ENCODE peak calls at places on chromosomes 3 and 15, in six cellular contexts. V, E, A, P, K and Q are unnamed samples. For H3K4me1, the result is how much of the 10 kb centered on the place peaks cover.

GRCh38 chr15:89814112-89814742 is 425 bp downstream of the ANPEP start:
- DNase-seq in V (no peak), E (no peak), A (peak), P (no peak), K (peak), Q (no peak)

GRCh38 chr15:57395292-57395691 is 19.0 kb downstream of the CGNL1 start:
- DNase-seq in V (no peak), E (peak), A (no peak), P (no peak), K (peak), Q (peak)

GRCh38 chr15:74830868-74831267 is 4.4 kb downstream of the CPLX3 start:
- DNase-seq in V (no peak), E (no peak), A (no peak), P (no peak), K (no peak), Q (no peak)

GRCh38 chr15:85499498-85499897 is 119.1 kb downstream of the AKAP13 start:
- DNase-seq in V (no peak), E (peak), A (no peak), P (no peak), K (no peak), Q (no peak)

GRCh38 chr3:15287565-15288330 is 44.6 kb downstream of the SH3BP5 start:
- DNase-seq in V (no peak), E (peak), A (no peak), P (no peak), K (peak), Q (peak)

GRCh38 chr3:183554377-183554776 is 1.1 kb downstream of the KLHL6 start:
- DNase-seq in V (no peak), E (no peak), A (no peak), P (no peak), K (no peak), Q (no peak)

GRCh38 chr3:59081071-59081470 is 31.2 kb upstream of the CFAP20DC start:
- DNase-seq in V (no peak), E (no peak), A (no peak), P (no peak), K (no peak), Q (peak)

GRCh38 chr3:122745365-122746021 is 48.1 kb downstream of the HSPBAP1 start:
- DNase-seq in V (no peak), E (peak), A (no peak), P (no peak), K (peak), Q (peak)

GRCh38 chr15:83170474-83171165 is 37.0 kb downstream of the HDGFL3 start:
- DNase-seq in V (no peak), E (peak), A (no peak), P (no peak), K (peak), Q (no peak)

GRCh38 chr3:100072328-100073048 is 41.8 kb downstream of the FILIP1L start:
- DNase-seq in V (no peak), E (no peak), A (no peak), P (no peak), K (peak), Q (no peak)

GRCh38 chr3:158709666-158710083 is 22.6 kb downstream of the RARRES1 start:
- DNase-seq in V (no peak), E (peak), A (no peak), P (no peak), K (peak), Q (peak)

GRCh38 chr15:98901438-98901837 is 106.2 kb downstream of the PGPEP1L start:
- DNase-seq in V (no peak), E (no peak), A (no peak), P (no peak), K (peak), Q (peak)

GRCh38 chr3:61570813-61571212 is 9.4 kb downstream of the PTPRG start:
- DNase-seq in V (no peak), E (no peak), A (no peak), P (no peak), K (no peak), Q (no peak)

GRCh38 chr3:62134061-62134496 is 239.3 kb downstream of the FEZF2 start:
- DNase-seq in V (no peak), E (peak), A (no peak), P (no peak), K (no peak), Q (no peak)

GRCh38 chr15:41043276-41043675 is 72.8 kb downstream of the INO80 start:
- DNase-seq in V (no peak), E (peak), A (no peak), P (no peak), K (peak), Q (peak)

GRCh38 chr3:197670361-197670760 is 66.3 kb downstream of the RUBCN start:
- DNase-seq in V (no peak), E (no peak), A (no peak), P (no peak), K (no peak), Q (no peak)

GRCh38 chr15:79170256-79170664 is 79.7 kb upstream of the RASGRF1 start:
- DNase-seq in V (no peak), E (no peak), A (no peak), P (no peak), K (peak), Q (peak)

GRCh38 chr15:75727031-75727531 is 14.4 kb upstream of the CSPG4 start:
- DNase-seq in V (no peak), E (no peak), A (no peak), P (no peak), K (no peak), Q (no peak)

GRCh38 chr15:79682851-79683288 is 213.9 kb downstream of the MTHFS start:
- DNase-seq in V (no peak), E (peak), A (no peak), P (no peak), K (no peak), Q (no peak)

GRCh38 chr3:128395500-128396125 is 71.1 kb downstream of the DNAJB8 start:
- DNase-seq in V (no peak), E (peak), A (no peak), P (no peak), K (no peak), Q (no peak)

GRCh38 chr15:52559583-52559982 is 9.2 kb downstream of the ARPP19 start:
- DNase-seq in V (no peak), E (peak), A (no peak), P (no peak), K (no peak), Q (no peak)

GRCh38 chr15:70032509-70032908 is 65.2 kb downstream of the TLE3 start:
- DNase-seq in V (no peak), E (no peak), A (no peak), P (no peak), K (no peak), Q (no peak)

GRCh38 chr3:88180398-88180999 is 30.7 kb downstream of the C3orf38 start:
- DNase-seq in V (no peak), E (peak), A (no peak), P (no peak), K (peak), Q (peak)

GRCh38 chr15:85318048-85318731 is 62.2 kb upstream of the AKAP13 start:
- DNase-seq in V (no peak), E (peak), A (no peak), P (peak), K (peak), Q (no peak)

GRCh38 chr3:148221303-148221702 is 476.4 kb upstream of the AGTR1 start:
- DNase-seq in V (no peak), E (no peak), A (no peak), P (no peak), K (no peak), Q (no peak)

GRCh38 chr3:114900908-114901307 is 246.2 kb downstream of the ZBTB20 start:
- DNase-seq in V (no peak), E (no peak), A (no peak), P (no peak), K (no peak), Q (no peak)

GRCh38 chr3:76753599-76753998 is 286.3 kb upstream of the ROBO2 start:
- DNase-seq in V (no peak), E (peak), A (no peak), P (no peak), K (peak), Q (no peak)

GRCh38 chr3:184564685-184565385 is 3.2 kb downstream of the EPHB3 start:
- DNase-seq in V (no peak), E (no peak), A (no peak), P (no peak), K (no peak), Q (no peak)

GRCh38 chr3:133943639-133944131 is 48.0 kb upstream of the RAB6B start:
- DNase-seq in V (no peak), E (peak), A (peak), P (no peak), K (peak), Q (peak)

GRCh38 chr3:53185761-53186465 is 24.9 kb downstream of the PRKCD start:
- DNase-seq in V (no peak), E (no peak), A (no peak), P (no peak), K (no peak), Q (no peak)

GRCh38 chr15:74201656-74202420 is 749 bp downstream of the STRA6 start:
- DNase-seq in V (no peak), E (no peak), A (no peak), P (no peak), K (peak), Q (peak)

GRCh38 chr3:122025296-122025695 is 3.2 kb upstream of the ILDR1 start:
- DNase-seq in V (no peak), E (no peak), A (no peak), P (no peak), K (no peak), Q (no peak)

GRCh38 chr3:130259170-130259874 is 86.2 kb upstream of the COL6A5 start:
- DNase-seq in V (no peak), E (no peak), A (no peak), P (no peak), K (no peak), Q (no peak)

GRCh38 chr3:56909349-56909748 is 107.6 kb upstream of the ARHGEF3 start:
- DNase-seq in V (no peak), E (no peak), A (no peak), P (no peak), K (no peak), Q (no peak)
- H3K4me1 ChIP-seq in V (under half), E (under half), A (under half), P (under half), K (under half), Q (under half)

DNA sequence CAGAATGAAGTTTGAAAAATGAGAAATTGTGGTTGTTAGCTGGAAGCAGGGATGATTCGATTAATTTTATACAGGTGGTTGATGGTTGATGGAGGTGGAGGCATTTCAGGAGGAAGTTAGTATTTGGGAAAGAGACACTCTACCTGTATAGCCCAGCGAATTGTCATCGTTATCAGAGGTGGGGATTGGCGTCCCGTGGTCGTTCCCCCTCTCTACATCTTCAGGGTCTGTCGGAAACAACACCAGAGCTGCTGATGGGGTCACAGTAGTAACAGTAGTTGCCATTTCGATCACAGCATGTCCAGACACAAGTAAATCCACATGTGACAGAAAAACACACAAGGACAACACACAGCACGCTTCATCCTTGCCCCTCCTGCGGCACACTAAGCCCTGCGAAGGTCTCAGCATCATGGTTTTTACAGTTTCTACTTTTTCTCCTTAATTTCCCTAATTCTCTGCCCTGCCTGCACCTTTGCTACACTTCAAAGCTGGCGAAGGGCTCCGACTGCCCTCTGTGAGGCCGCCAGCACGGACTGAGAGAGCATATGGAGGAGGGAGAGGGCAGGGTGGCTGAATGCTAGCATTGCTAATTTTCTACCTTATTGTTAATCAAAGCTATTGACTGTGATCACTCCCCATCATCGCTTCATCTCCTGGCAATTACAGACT is 642.3 kb downstream of the ROBO1 start:
- DNase-seq in V (no peak), E (no peak), A (peak), P (no peak), K (no peak), Q (no peak)
- H3K9ac ChIP-seq in V (no peak), E (no peak), A (peak), P (no peak), K (no peak), Q (no peak)

GRCh38 chr3:125633767-125634166 is 38.5 kb upstream of the OSBPL11 start:
- DNase-seq in V (no peak), E (no peak), A (no peak), P (no peak), K (no peak), Q (no peak)
- H3K14ac ChIP-seq in V (no peak), E (no peak), A (no peak), P (no peak), K (no peak), Q (no peak)

GRCh38 chr3:50170689-50171088 is 15.6 kb downstream of the SEMA3F start:
- DNase-seq in V (no peak), E (peak), A (no peak), P (no peak), K (peak), Q (no peak)
- H3K4me1 ChIP-seq in V (under half), E (under half), A (under half), P (under half), K (half or more), Q (under half)

GRCh38 chr15:66403323-66403722 is 16.6 kb downstream of the MAP2K1 start:
- DNase-seq in V (no peak), E (no peak), A (no peak), P (no peak), K (no peak), Q (no peak)
- H3K9ac ChIP-seq in V (no peak), E (no peak), A (no peak), P (no peak), K (no peak), Q (no peak)

DNA sequence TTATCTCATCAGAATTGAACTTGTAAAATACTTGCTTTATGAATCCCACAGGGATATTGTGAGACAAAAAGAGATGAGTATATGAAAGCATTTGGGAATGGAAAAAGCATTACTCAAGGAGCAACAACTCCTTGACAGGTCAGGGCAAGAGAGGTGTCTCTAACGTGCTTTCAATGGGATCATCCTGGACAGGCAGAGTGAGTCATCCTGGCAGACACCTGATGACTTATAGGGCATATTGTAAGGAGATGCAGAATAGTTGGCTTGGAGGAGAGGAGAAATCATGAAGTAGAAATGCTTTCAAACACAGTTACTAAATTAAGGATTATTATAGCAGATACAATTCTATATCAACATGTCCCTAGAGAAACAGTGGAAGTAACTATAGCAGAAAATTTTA is 71.9 kb upstream of the THSD4 start:
- DNase-seq in V (no peak), E (peak), A (no peak), P (no peak), K (peak), Q (no peak)
- H3K14ac ChIP-seq in V (no peak), E (peak), A (no peak), P (no peak), K (no peak), Q (no peak)

GRCh38 chr3:112973325-112974177 is 1.4 kb downstream of the CD200R1 start:
- DNase-seq in V (no peak), E (no peak), A (no peak), P (no peak), K (no peak), Q (no peak)

GRCh38 chr3:112976001-112976400 is 1.1 kb upstream of the CD200R1 start:
- DNase-seq in V (no peak), E (no peak), A (no peak), P (no peak), K (no peak), Q (no peak)

GRCh38 chr3:112976953-112977352 is 2.0 kb upstream of the CD200R1 start:
- DNase-seq in V (no peak), E (no peak), A (no peak), P (no peak), K (no peak), Q (no peak)

GRCh38 chr3:112974178-112974517 is 755 bp downstream of the CD200R1 start:
- DNase-seq in V (no peak), E (no peak), A (no peak), P (no peak), K (no peak), Q (peak)

DNA sequence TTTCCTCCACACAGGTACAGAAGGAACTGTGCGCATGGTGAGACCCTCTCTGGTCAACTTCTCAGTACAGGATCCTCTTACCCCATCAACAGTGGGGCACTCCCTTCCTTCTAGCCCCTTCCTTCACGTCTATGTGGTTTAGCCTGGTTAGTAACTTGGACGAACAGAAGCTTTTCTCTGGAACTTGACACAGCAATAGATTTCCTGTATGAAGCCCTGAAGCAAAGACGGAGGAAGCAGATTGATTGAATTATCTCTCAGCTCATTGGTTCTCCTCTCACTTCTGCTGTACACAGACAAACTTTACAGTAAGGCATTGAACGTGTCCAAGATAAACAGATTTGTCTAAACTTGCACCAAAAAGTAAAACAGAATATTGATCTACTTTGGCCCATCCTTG is at the start of gene CD200R1:
- DNase-seq in V (no peak), E (no peak), A (no peak), P (no peak), K (no peak), Q (no peak)
- H3K4me1 ChIP-seq in V (under half), E (under half), A (under half), P (under half), K (under half), Q (under half)

DNA sequence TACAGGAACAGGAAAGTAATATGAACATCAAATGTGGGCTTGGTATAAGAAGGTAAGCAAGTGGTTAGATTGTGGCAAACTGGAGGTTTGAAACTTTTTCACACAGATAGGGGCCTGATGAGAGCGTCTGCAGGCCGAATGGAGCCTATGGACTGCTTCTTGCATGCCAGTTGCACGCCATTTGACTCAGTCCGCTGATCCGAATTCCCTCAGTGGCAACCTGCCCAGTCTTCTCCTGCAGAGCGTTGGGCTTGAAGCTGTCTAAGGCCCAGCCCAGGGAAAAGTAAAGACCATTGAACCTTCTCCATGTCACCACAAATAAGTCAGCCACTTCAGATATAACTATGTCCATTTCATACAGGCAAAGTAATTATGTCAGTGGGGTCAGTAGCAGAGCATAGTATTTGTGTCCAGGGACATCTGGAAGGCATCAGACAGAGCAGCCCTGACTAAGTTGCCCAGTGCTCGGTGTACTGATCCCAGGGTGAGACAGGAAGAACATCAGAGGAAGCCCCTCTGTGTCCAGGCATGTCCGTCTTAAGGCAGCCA is 45.9 kb downstream of the ZBTB38 start:
- DNase-seq in V (no peak), E (no peak), A (no peak), P (no peak), K (peak), Q (no peak)
- H3K9ac ChIP-seq in V (no peak), E (peak), A (no peak), P (no peak), K (peak), Q (no peak)

DNA sequence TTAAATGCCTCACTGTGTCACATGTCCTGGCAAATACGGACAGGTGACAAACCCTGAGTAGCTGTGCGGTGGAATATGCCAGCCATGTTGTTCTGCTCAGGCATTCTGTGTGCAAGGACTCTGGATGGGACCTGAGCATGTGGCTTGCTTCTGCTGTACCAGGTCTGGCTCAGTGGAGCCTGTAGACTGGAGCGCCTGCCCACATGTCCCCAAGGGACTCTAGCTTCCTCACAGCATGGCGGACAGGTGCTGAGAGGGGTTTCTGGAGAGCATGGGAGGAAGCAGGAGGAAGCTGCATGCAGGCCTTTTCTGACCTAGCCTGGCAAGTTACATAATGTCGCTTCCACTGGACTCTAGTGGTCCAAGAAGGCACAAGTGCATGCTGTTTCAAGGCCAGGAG is 96.3 kb downstream of the PLXNA1 start:
- DNase-seq in V (no peak), E (no peak), A (no peak), P (no peak), K (no peak), Q (no peak)
- H3K14ac ChIP-seq in V (no peak), E (no peak), A (no peak), P (no peak), K (no peak), Q (no peak)